ENCODE peak calls at places on chromosomes 2 and 18, in four cellular contexts. I is HEK293T; N is CD4-positive, alpha-beta memory T cell; K is cardiac fibroblast. Y is an unnamed sample.

GRCh38 chr2:53087282-53087882 is 680.2 kb upstream of the CHAC2 start:
- DNase-seq in I (no peak), N (no peak), K (peak; percentile 79), Y (peak; percentile 53)

GRCh38 chr18:48053881-48054586 is 123.6 kb upstream of the SMAD2 start:
- DNase-seq in I (no peak), N (no peak), K (no peak), Y (no peak)

GRCh38 chr18:36514778-36515177 is 217.3 kb downstream of the FHOD3 start:
- DNase-seq in I (peak; percentile 45), N (no peak), K (no peak), Y (no peak)

GRCh38 chr2:63425606-63426005 is 162.7 kb downstream of the WDPCP start:
- DNase-seq in I (no peak), N (no peak), K (peak; percentile 87), Y (no peak)

GRCh38 chr2:230924470-230925341 is at the start of gene GPR55:
- DNase-seq in I (peak; percentile 43), N (peak; percentile 39), K (no peak), Y (no peak)

GRCh38 chr2:10900216-10901109 is 11.3 kb upstream of the KCNF1 start:
- DNase-seq in I (peak; percentile 63), N (no peak), K (peak; percentile 9), Y (no peak)

GRCh38 chr2:227774011-227774624 is 28.4 kb downstream of the SCYGR8 start:
- DNase-seq in I (no peak), N (peak; percentile 8), K (no peak), Y (no peak)

GRCh38 chr18:50397023-50397422 is 22.2 kb downstream of the SKA1 start:
- DNase-seq in I (no peak), N (no peak), K (no peak), Y (no peak)